ENCODE peak calls at places on chromosomes 4 and X, in seven cellular contexts. F is psoas muscle; U is cardiac muscle cell; H is smooth muscle cell of the brain vasculature; D is ACHN; G is activated CD4-positive, alpha-beta T cell treated with anti-CD3 and anti-CD28 coated beads, Interleukin-2, amount 50 U/mL, for 24 hours; I is nephron progenitor cell. N is an unnamed sample.

GRCh38 chr4:72467633-72468032 is 101.4 kb downstream of the ADAMTS3 start:
- DNase-seq in I (no peak), F (no peak), U (no peak), G (no peak), D (no peak), H (no peak), N (no peak)

GRCh38 chrX:130975947-130976346 is 72.9 kb upstream of the ENOX2 start:
- DNase-seq in U (peak; percentile 55), D (peak; percentile 54), F (no peak), I (peak; percentile 64), H (peak; percentile 23), G (no peak), N (no peak)

GRCh38 chr4:165369522-165369921 is 9.3 kb upstream of the CPE start:
- DNase-seq in D (no peak), U (peak; percentile 47), H (no peak), F (no peak), G (no peak), I (no peak), N (no peak)

GRCh38 chrX:41491267-41492004 is 44.3 kb downstream of the NYX start:
- DNase-seq in I (no peak), D (peak; percentile 78), U (peak; percentile 91), G (no peak), H (no peak), F (no peak), N (no peak)

GRCh38 chr4:80154547-80154933 is 42.8 kb upstream of the PRDM8 start:
- DNase-seq in D (no peak), H (no peak), U (no peak), G (no peak), I (no peak), F (no peak), N (no peak)

GRCh38 chr4:3199661-3200422 is 49.1 kb upstream of the MSANTD1 start:
- DNase-seq in D (no peak), I (no peak), G (no peak), U (peak; percentile 16), F (peak; percentile 80), H (no peak), N (no peak)

GRCh38 chrX:71989768-71990167 is 79.1 kb downstream of the NHSL2 start:
- DNase-seq in U (peak; percentile 32), I (no peak), G (no peak), D (no peak), F (peak; percentile 56), H (no peak), N (no peak)

GRCh38 chr4:171621646-171622045 is 191.6 kb upstream of the GALNTL6 start:
- DNase-seq in H (no peak), I (no peak), D (no peak), U (no peak), G (no peak), F (no peak), N (no peak)

GRCh38 chrX:2412131-2412530 is 88.6 kb downstream of the DHRSX start:
- DNase-seq in D (no peak), F (no peak), H (no peak), U (no peak), G (no peak), I (no peak), N (no peak)

GRCh38 chrX:153948847-153949819 is 4.7 kb upstream of the RENBP start:
- DNase-seq in I (no peak), F (no peak), D (no peak), H (no peak), U (no peak), G (no peak), N (no peak)

GRCh38 chrX:21487832-21488231 is 113.6 kb downstream of the CNKSR2 start:
- DNase-seq in H (no peak), U (peak; percentile 1), F (no peak), D (no peak), G (no peak), I (no peak), N (no peak)

GRCh38 chr4:158121203-158121586 is 51.6 kb downstream of the GASK1B start:
- DNase-seq in U (peak; percentile 99), G (no peak), I (no peak), D (peak; percentile 33), H (peak; percentile 23), F (no peak), N (peak; percentile 69)

GRCh38 chrX:48914593-48915493 is 3.4 kb upstream of the SLC35A2 start:
- DNase-seq in F (no peak), I (no peak), U (no peak), D (no peak), G (no peak), H (no peak), N (no peak)

GRCh38 chr4:40055873-40056721 is 553 bp upstream of the N4BP2 start:
- DNase-seq in D (peak; percentile 82), I (peak; percentile 75), F (peak; percentile 85), G (peak; percentile 23), U (peak; percentile 95), H (peak; percentile 80), N (peak; percentile 87)

GRCh38 chr4:112448211-112448745 is 67.7 kb downstream of the NEUROG2 start:
- DNase-seq in F (no peak), G (no peak), D (no peak), I (no peak), H (no peak), U (no peak), N (no peak)

N was measured in ovary.